ENCODE peak calls at places on chromosomes 1 and 21, in four cellular contexts. One of them, this sample, is unnamed.

GRCh38 chr1:182348916-182349747 is 42.5 kb downstream of the GLUL start:
- DNase-seq in GM12891: no peak
- DNase-seq in GM12878: no peak
- DNase-seq in HepG2: no peak
- DNase-seq in this sample: no peak

GRCh38 chr1:43207229-43207853 is 35.2 kb downstream of the CFAP57 start:
- DNase-seq in GM12878: no peak
- DNase-seq in GM12891: no peak
- DNase-seq in HepG2: no peak
- DNase-seq in this sample: no peak

GRCh38 chr1:9233241-9233941 is 1.2 kb upstream of the H6PD start:
- DNase-seq in GM12878: no peak
- DNase-seq in GM12891: no peak
- DNase-seq in HepG2: peak; percentile 92
- DNase-seq in this sample: no peak

GRCh38 chr21:35840949-35841348 is 219.4 kb downstream of the SETD4 start:
- DNase-seq in HepG2: no peak
- DNase-seq in GM12891: no peak
- DNase-seq in GM12878: no peak
- DNase-seq in this sample: no peak

GRCh38 chr1:230905733-230906132 is 37.4 kb upstream of the C1orf198 start:
- DNase-seq in HepG2: no peak
- DNase-seq in GM12891: no peak
- DNase-seq in GM12878: no peak
- DNase-seq in this sample: no peak

GRCh38 chr1:39571178-39571483 is 5.5 kb downstream of the PABPC4 start:
- DNase-seq in GM12878: no peak
- DNase-seq in GM12891: no peak
- DNase-seq in HepG2: no peak
- DNase-seq in this sample: no peak

GRCh38 chr21:35232545-35233176 is 183.6 kb upstream of the RUNX1 start:
- DNase-seq in GM12878: no peak
- DNase-seq in HepG2: peak; percentile 31
- DNase-seq in GM12891: no peak
- DNase-seq in this sample: no peak

GRCh38 chr1:58363639-58364038 is 182.9 kb downstream of the OMA1 start:
- DNase-seq in HepG2: no peak
- DNase-seq in GM12878: no peak
- DNase-seq in GM12891: no peak
- DNase-seq in this sample: peak; percentile 1

GRCh38 chr1:39105061-39105840 is 79.1 kb downstream of the NDUFS5 start:
- DNase-seq in GM12878: no peak
- DNase-seq in HepG2: no peak
- DNase-seq in GM12891: peak; percentile 56
- DNase-seq in this sample: peak; percentile 70

GRCh38 chr1:55827350-55827749 is 612.2 kb upstream of the USP24 start:
- DNase-seq in GM12891: no peak
- DNase-seq in GM12878: no peak
- DNase-seq in HepG2: peak; percentile 9
- DNase-seq in this sample: no peak

GRCh38 chr1:78369546-78369945 is 121.2 kb upstream of the PTGFR start:
- DNase-seq in GM12878: no peak
- DNase-seq in GM12891: no peak
- DNase-seq in HepG2: no peak
- DNase-seq in this sample: no peak

GRCh38 chr1:64453695-64454094 is 16.2 kb upstream of the CACHD1 start:
- DNase-seq in HepG2: no peak
- DNase-seq in GM12878: no peak
- DNase-seq in GM12891: no peak
- DNase-seq in this sample: no peak

GRCh38 chr1:18936814-18937481 is 19.5 kb downstream of the IFFO2 start:
- DNase-seq in GM12878: no peak
- DNase-seq in GM12891: no peak
- DNase-seq in HepG2: peak; percentile 89
- DNase-seq in this sample: no peak

GRCh38 chr1:39076127-39076798 is 50.1 kb downstream of the NDUFS5 start:
- DNase-seq in HepG2: peak; percentile 81
- DNase-seq in GM12878: no peak
- DNase-seq in GM12891: no peak
- DNase-seq in this sample: no peak

GRCh38 chr1:58762806-58763205 is 21.0 kb downstream of the JUN start:
- DNase-seq in GM12891: no peak
- DNase-seq in GM12878: no peak
- DNase-seq in HepG2: no peak
- DNase-seq in this sample: no peak

GRCh38 chr1:203349166-203349565 is 1.8 kb downstream of the FMOD start:
- DNase-seq in GM12878: no peak
- DNase-seq in GM12891: no peak
- DNase-seq in HepG2: no peak
- DNase-seq in this sample: no peak

GRCh38 chr1:4076346-4076745 is 176.3 kb upstream of the C1orf174 start:
- DNase-seq in HepG2: no peak
- DNase-seq in GM12891: no peak
- DNase-seq in GM12878: no peak
- DNase-seq in this sample: no peak

GRCh38 chr1:109579496-109579895 is 31.1 kb downstream of the GNAI3 start:
- DNase-seq in HepG2: no peak
- DNase-seq in GM12891: no peak
- DNase-seq in GM12878: no peak
- DNase-seq in this sample: no peak

GRCh38 chr1:222064388-222065201 is 322.7 kb upstream of the DUSP10 start:
- DNase-seq in HepG2: no peak
- DNase-seq in GM12878: no peak
- DNase-seq in GM12891: no peak
- DNase-seq in this sample: no peak

GRCh38 chr1:151399890-151400235 is 490 bp downstream of the PSMB4 start:
- DNase-seq in HepG2: no peak
- DNase-seq in GM12878: no peak
- DNase-seq in GM12891: no peak
- DNase-seq in this sample: no peak

GRCh38 chr1:113903496-113904291 is 905 bp downstream of the AP4B1 start:
- DNase-seq in GM12891: no peak
- DNase-seq in GM12878: peak; percentile 31
- DNase-seq in HepG2: no peak
- DNase-seq in this sample: no peak

GRCh38 chr1:113904292-113904673 is 316 bp downstream of the AP4B1 start:
- DNase-seq in GM12891: no peak
- DNase-seq in HepG2: no peak
- DNase-seq in GM12878: no peak
- DNase-seq in this sample: no peak

GRCh38 chr1:113905435-113905861 is 322 bp downstream of the DCLRE1B start:
- DNase-seq in GM12891: peak; percentile 27
- DNase-seq in GM12878: no peak
- DNase-seq in HepG2: peak; percentile 15
- DNase-seq in this sample: peak; percentile 30

GRCh38 chr1:113901171-113901570 is 3.4 kb downstream of the AP4B1 start:
- DNase-seq in HepG2: no peak
- DNase-seq in GM12878: no peak
- DNase-seq in GM12891: no peak
- DNase-seq in this sample: no peak

GRCh38 chr1:113904674-113905434 is at the start of the genes AP4B1 and DCLRE1B:
- DNase-seq in HepG2: peak; percentile 99
- DNase-seq in GM12878: peak; percentile 99
- DNase-seq in GM12891: peak; percentile 96
- DNase-seq in this sample: peak; percentile 95
- TF ChIP-seq POLR2AphosphoS5 in HepG2: peak; percentile 72
- TF ChIP-seq POLR2AphosphoS5 in GM12878: peak; percentile 73
- TF ChIP-seq POLR2AphosphoS5 in GM12891: peak; percentile 75
- TF ChIP-seq POLR2AphosphoS5 in this sample: peak; percentile 87

GRCh38 chr1:213984387-213985180 is 3.2 kb upstream of the PROX1 start:
- DNase-seq in GM12891: no peak
- DNase-seq in HepG2: no peak
- DNase-seq in GM12878: no peak
- DNase-seq in this sample: no peak

GRCh38 chr1:213982515-213982813 is 5.3 kb upstream of the PROX1 start:
- DNase-seq in GM12891: no peak
- DNase-seq in HepG2: no peak
- DNase-seq in GM12878: no peak
- DNase-seq in this sample: no peak

GRCh38 chr1:213983589-213984386 is 4.0 kb upstream of the PROX1 start:
- DNase-seq in GM12891: no peak
- DNase-seq in GM12878: no peak
- DNase-seq in HepG2: no peak
- DNase-seq in this sample: no peak

GRCh38 chr1:213980906-213981305 is 6.9 kb upstream of the PROX1 start:
- DNase-seq in GM12878: no peak
- DNase-seq in HepG2: no peak
- DNase-seq in GM12891: no peak
- DNase-seq in this sample: no peak

GRCh38 chr1:213982814-213983588 is 4.8 kb upstream of the PROX1 start:
- DNase-seq in GM12878: no peak
- DNase-seq in HepG2: no peak
- DNase-seq in GM12891: no peak
- DNase-seq in this sample: no peak
- TF ChIP-seq TAF1 in GM12878: no peak
- TF ChIP-seq TAF1 in HepG2: no peak
- TF ChIP-seq TAF1 in GM12891: no peak
- TF ChIP-seq TAF1 in this sample: no peak

GRCh38 chr1:205666372-205667166 is 13.7 kb downstream of the SLC45A3 start:
- DNase-seq in GM12878: no peak
- DNase-seq in HepG2: no peak
- DNase-seq in GM12891: no peak
- DNase-seq in this sample: no peak

GRCh38 chr1:205665216-205665757 is 15.0 kb downstream of the SLC45A3 start:
- DNase-seq in GM12878: peak; percentile 60
- DNase-seq in GM12891: no peak
- DNase-seq in HepG2: no peak
- DNase-seq in this sample: no peak

GRCh38 chr1:205663286-205663994 is 16.9 kb downstream of the SLC45A3 start:
- DNase-seq in GM12878: no peak
- DNase-seq in GM12891: no peak
- DNase-seq in HepG2: no peak
- DNase-seq in this sample: no peak

GRCh38 chr1:205662791-205663190 is 17.5 kb downstream of the SLC45A3 start:
- DNase-seq in GM12891: no peak
- DNase-seq in HepG2: no peak
- DNase-seq in GM12878: no peak
- DNase-seq in this sample: no peak

GRCh38 chr1:205664399-205665108 is 15.8 kb downstream of the SLC45A3 start:
- DNase-seq in GM12891: no peak
- DNase-seq in GM12878: no peak
- DNase-seq in HepG2: peak; percentile 47
- DNase-seq in this sample: no peak
- TF ChIP-seq POLR2A in GM12891: no peak
- TF ChIP-seq POLR2A in GM12878: no peak
- TF ChIP-seq POLR2A in HepG2: no peak
- TF ChIP-seq POLR2A in this sample: no peak

GRCh38 chr1:147225193-147225730 is at the start of gene FMO5:
- DNase-seq in GM12891: peak; percentile 36
- DNase-seq in HepG2: no peak
- DNase-seq in GM12878: no peak
- DNase-seq in this sample: peak; percentile 42
- TF ChIP-seq POLR2AphosphoS5 in GM12891: no peak
- TF ChIP-seq POLR2AphosphoS5 in HepG2: peak; percentile 88
- TF ChIP-seq POLR2AphosphoS5 in GM12878: no peak
- TF ChIP-seq POLR2AphosphoS5 in this sample: no peak

DNA sequence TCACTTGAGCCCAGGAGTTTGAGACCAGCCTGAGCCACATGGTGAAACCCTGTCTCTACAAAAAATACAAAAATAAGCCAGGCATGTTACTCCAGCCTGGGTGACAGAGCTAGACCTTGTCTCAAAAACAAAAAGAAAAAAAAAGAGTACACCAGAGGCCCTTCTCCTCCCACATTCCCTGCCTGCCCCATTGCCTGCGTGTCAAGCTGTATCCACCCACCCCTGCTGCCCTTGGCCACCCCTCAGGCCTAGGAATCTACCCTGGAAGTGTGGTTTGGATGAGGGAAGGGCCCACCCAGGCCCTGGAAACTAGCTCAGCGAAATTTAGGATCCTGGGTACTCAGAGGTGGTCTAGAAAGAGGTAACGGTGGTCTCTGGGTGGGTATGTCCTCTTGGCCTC is 25.7 kb upstream of the WASF2 start:
- DNase-seq in HepG2: no peak
- DNase-seq in GM12878: no peak
- DNase-seq in GM12891: no peak
- DNase-seq in this sample: no peak
- TF ChIP-seq TAF1 in HepG2: no peak
- TF ChIP-seq TAF1 in GM12878: no peak
- TF ChIP-seq TAF1 in GM12891: no peak
- TF ChIP-seq TAF1 in this sample: no peak

GRCh38 chr1:232630047-232630893 is at the start of gene SIPA1L2:
- DNase-seq in GM12878: peak; percentile 8
- DNase-seq in GM12891: peak; percentile 99
- DNase-seq in HepG2: peak; percentile 52
- DNase-seq in this sample: peak; percentile 99
- TF ChIP-seq POLR2A in GM12878: no peak
- TF ChIP-seq POLR2A in GM12891: no peak
- TF ChIP-seq POLR2A in HepG2: no peak
- TF ChIP-seq POLR2A in this sample: no peak

GRCh38 chr1:156616463-156616862 is 2.8 kb upstream of the HAPLN2 start:
- DNase-seq in GM12891: no peak
- DNase-seq in GM12878: no peak
- DNase-seq in HepG2: peak; percentile 81
- DNase-seq in this sample: no peak
- TF ChIP-seq POLR2AphosphoS5 in GM12891: no peak
- TF ChIP-seq POLR2AphosphoS5 in GM12878: no peak
- TF ChIP-seq POLR2AphosphoS5 in HepG2: no peak
- TF ChIP-seq POLR2AphosphoS5 in this sample: no peak

GRCh38 chr1:36986241-36986955 is 47.9 kb downstream of the GRIK3 start:
- DNase-seq in GM12878: no peak
- DNase-seq in HepG2: no peak
- DNase-seq in GM12891: no peak
- DNase-seq in this sample: no peak

GRCh38 chr1:36989260-36989659 is 45.1 kb downstream of the GRIK3 start:
- DNase-seq in GM12878: no peak
- DNase-seq in HepG2: no peak
- DNase-seq in GM12891: no peak
- DNase-seq in this sample: no peak

GRCh38 chr1:36987276-36987675 is 47.0 kb downstream of the GRIK3 start:
- DNase-seq in GM12878: no peak
- DNase-seq in HepG2: no peak
- DNase-seq in GM12891: no peak
- DNase-seq in this sample: no peak

GRCh38 chr1:36988741-36989193 is 45.5 kb downstream of the GRIK3 start:
- DNase-seq in GM12891: no peak
- DNase-seq in HepG2: no peak
- DNase-seq in GM12878: no peak
- DNase-seq in this sample: no peak

DNA sequence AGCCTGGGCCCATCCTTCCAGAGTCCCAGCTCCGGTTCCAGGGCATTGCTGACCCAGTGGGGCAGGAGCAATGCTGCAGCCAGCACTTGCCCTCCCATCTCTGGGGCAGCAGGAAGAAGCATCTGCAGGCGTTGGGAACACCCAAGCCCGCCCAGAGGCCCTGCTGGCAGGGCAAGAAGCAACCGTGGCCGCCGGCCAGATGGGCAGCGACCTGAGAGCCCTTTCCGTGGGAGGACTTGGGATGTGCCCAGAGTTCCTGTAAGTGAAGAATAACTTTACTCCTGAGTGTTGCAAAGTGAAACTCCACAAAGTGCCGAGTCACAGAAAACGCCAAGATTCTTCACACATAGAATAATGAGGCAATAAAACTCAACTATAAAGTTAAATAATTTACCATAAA is 46.0 kb downstream of the GRIK3 start:
- DNase-seq in GM12878: no peak
- DNase-seq in GM12891: no peak
- DNase-seq in HepG2: no peak
- DNase-seq in this sample: no peak
- TF ChIP-seq TAF1 in GM12878: no peak
- TF ChIP-seq TAF1 in GM12891: no peak
- TF ChIP-seq TAF1 in HepG2: no peak
- TF ChIP-seq TAF1 in this sample: no peak

This sample was measured in GM12892.